ENCODE peak calls at places on chromosomes 4 and X, in four cellular contexts. Z, C, J and W are unnamed samples. For H3K36me3, the result is how much of the 10 kb centered on the place peaks cover.

GRCh38 chrX:2500091-2500680 is 590 bp downstream of the DHRSX start:
- DNase-seq in J (peak), Z (peak), C (peak), W (peak)

GRCh38 chr4:70892086-70892769 is 9.9 kb upstream of the MOB1B start:
- DNase-seq in Z (no peak), C (no peak), J (peak), W (no peak)

GRCh38 chr4:176653406-176654220 is 139.1 kb downstream of the VEGFC start:
- DNase-seq in J (no peak), Z (no peak), C (no peak), W (no peak)

GRCh38 chrX:136768469-136769084 is 12.2 kb downstream of the ARHGEF6 start:
- DNase-seq in Z (peak), C (no peak), J (peak), W (peak)

GRCh38 chr4:78079701-78080430 is 22.7 kb downstream of the FRAS1 start:
- DNase-seq in C (no peak), Z (no peak), J (no peak), W (no peak)

GRCh38 chrX:129876734-129877395 is 29.1 kb upstream of the UTP14A start:
- DNase-seq in C (no peak), J (no peak), Z (no peak), W (no peak)

GRCh38 chr4:159191989-159192388 is 89.1 kb downstream of the RAPGEF2 start:
- DNase-seq in C (no peak), Z (no peak), J (no peak), W (no peak)

GRCh38 chr4:183989471-183989870 is 84.4 kb downstream of the STOX2 start:
- DNase-seq in Z (no peak), C (no peak), J (no peak), W (no peak)

GRCh38 chr4:125315571-125316390 is 1.0 kb downstream of the FAT4 start:
- DNase-seq in Z (peak), C (peak), J (peak), W (peak)

GRCh38 chrX:105821471-105822081 is 763 bp upstream of the NRK start:
- DNase-seq in Z (peak), C (no peak), J (peak), W (no peak)

GRCh38 chr4:98648602-98649001 is 9.8 kb downstream of the TSPAN5 start:
- DNase-seq in J (peak), C (no peak), Z (no peak), W (no peak)

GRCh38 chr4:114600066-114600552 is 1.5 kb downstream of the UGT8 start:
- DNase-seq in C (no peak), Z (no peak), J (no peak), W (no peak)

DNA sequence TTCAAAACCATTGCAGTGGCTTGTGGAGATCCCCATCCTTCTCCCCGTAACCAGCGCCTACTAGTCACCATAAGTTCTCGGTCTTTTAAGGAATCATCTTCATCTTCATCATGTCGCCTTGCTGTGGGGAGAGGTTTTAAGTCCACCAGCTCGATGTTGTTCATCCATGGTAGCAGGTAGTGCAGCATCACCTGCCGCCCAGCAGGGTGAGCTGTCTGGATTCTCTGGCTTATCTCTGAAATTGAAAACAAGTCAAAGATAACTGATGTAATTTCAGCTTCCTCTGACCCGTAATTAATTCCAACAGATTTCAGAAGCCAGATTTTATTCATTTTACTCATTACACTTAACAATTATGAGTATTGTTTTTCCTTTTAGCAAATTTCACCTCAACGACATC is 67.4 kb downstream of the ZAR1 start:
- DNase-seq in J (no peak), C (no peak), Z (peak), W (no peak)
- H3K36me3 ChIP-seq in J (under half), C (half or more), Z (under half), W (under half)

GRCh38 chr4:84967292-84967651 is 782 bp upstream of the WDFY3 start:
- DNase-seq in Z (no peak), J (peak), C (no peak), W (no peak)
- H3K4me3 ChIP-seq in Z (peak), J (peak), C (peak), W (peak)

DNA sequence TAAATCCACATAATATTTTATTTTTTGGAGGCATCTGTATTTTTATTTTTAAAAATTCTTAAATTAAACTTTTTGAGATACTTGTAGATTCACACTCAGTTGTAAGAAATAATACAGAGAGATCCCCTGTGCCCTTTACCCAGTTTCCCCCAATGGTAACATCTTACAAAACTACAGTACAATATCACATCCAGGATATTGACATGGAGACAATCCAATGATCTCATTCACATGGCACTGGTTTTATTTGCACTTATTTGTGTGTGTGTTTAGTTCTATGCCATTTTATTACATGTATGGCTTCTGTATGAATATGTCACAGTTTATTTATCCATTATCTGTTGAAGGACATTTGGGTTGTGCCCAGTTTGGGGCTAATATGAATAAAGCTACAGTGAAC is 35.5 kb upstream of the EIF1AX start:
- DNase-seq in C (no peak), Z (no peak), J (no peak), W (no peak)
- H3K36me3 ChIP-seq in C (under half), Z (under half), J (under half), W (under half)

DNA sequence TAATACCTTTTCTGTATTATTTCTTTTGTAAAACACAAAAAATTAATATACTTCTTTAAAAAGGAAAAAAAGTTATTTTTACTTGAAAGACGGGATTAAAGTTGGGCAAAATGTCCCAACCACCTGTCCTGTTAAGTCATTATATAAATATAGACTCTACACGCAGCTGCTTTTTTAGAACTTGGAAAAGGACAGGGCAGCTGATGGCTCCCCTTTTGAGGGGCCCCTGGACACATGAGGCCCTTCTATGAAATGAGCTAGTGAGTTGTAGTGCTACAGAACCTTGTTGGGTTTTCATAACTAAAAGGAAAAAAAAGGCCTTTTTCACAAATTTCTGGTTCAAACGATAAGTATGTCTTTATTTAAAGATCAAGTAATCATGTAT is 603 bp upstream of the BEX2 start:
- DNase-seq in J (no peak), C (no peak), Z (no peak), W (no peak)
- H3K4me3 ChIP-seq in J (no peak), C (no peak), Z (no peak), W (no peak)

DNA sequence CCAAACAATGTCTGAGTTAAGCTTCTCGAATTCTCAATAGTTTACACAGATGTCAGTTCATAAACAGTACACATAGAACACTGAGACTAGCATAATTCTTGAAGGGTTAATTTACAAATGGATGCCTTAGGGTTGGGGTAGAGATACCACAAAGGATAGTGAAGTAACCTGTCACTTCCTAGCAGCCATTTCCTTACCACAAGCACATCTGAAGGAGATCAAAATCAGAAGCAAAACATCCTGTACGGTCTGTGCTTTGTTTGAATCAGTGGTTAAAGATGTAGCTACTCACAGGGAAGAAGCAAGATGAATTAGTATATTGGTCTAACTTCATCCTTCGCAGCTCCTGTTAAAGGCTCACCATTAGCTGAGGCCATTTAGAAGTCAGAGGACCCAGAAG is 2393.8 kb downstream of the ARAP2 start:
- DNase-seq in J (no peak), C (no peak), Z (no peak), W (no peak)
- H3K36me3 ChIP-seq in J (under half), C (under half), Z (under half), W (under half)

GRCh38 chr4:154739111-154739510 is 4.7 kb upstream of the LRAT start:
- DNase-seq in C (no peak), Z (peak), J (no peak), W (no peak)

GRCh38 chr4:154738426-154738825 is 5.4 kb upstream of the LRAT start:
- DNase-seq in C (no peak), J (no peak), Z (no peak), W (no peak)

GRCh38 chr4:154741877-154742851 is 1.6 kb upstream of the LRAT start:
- DNase-seq in Z (peak), C (peak), J (peak), W (no peak)

GRCh38 chr4:154741131-154741530 is 2.7 kb upstream of the LRAT start:
- DNase-seq in Z (peak), C (no peak), J (no peak), W (no peak)

DNA sequence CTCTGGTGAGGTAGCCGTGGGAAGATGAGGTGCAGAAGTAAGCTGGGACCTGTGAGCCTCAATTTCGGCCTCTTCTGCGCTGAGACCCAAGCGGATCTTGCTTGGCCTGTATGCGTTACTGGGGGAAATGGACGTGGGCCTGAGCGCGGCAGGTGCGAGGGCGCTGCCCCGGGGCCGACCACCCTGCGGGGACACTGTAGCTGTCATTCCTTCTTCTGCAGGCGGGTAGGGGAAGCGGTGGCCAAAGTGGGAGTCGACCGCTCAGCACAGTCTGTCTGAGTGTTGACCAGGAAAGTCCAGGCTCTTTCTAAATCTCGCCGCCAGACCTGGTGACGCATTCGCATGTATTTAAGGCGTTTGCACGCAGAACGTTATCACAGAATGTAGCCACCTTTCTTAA is 3.3 kb upstream of the LRAT start:
- DNase-seq in Z (peak), J (no peak), C (no peak), W (no peak)
- H3K4me3 ChIP-seq in Z (no peak), J (no peak), C (no peak), W (no peak)

GRCh38 chr4:18961879-18962278 is 940.3 kb upstream of the LCORL start:
- DNase-seq in Z (no peak), J (no peak), C (no peak), W (no peak)
- H3K36me3 ChIP-seq in Z (under half), J (under half), C (under half), W (under half)

GRCh38 chr4:119000400-119000799 is 111.7 kb downstream of the SYNPO2 start:
- DNase-seq in J (no peak), C (no peak), Z (no peak), W (no peak)
- H3K4me3 ChIP-seq in J (no peak), C (no peak), Z (no peak), W (no peak)